ENCODE peak calls at places on chromosomes 12 and 14, in four cellular contexts. Z is mesendoderm, M is pancreas, Y is fibroblast of lung. H is an unnamed sample.

GRCh38 chr14:104451474-104451873 is 128.1 kb upstream of the C14orf180 start:
- DNase-seq in M (no peak), Z (no peak), Y (no peak), H (no peak)

GRCh38 chr12:114025935-114026334 is 59.8 kb upstream of the RBM19 start:
- DNase-seq in Z (no peak), M (no peak), Y (no peak), H (no peak)

GRCh38 chr14:74239848-74240793 is 872 bp downstream of the VSX2 start:
- DNase-seq in Z (peak; percentile 41), M (no peak), Y (no peak), H (no peak)

GRCh38 chr12:93587601-93588000 is 15.1 kb downstream of the SOCS2 start:
- DNase-seq in Z (no peak), M (no peak), Y (no peak), H (no peak)

GRCh38 chr12:18141583-18141982 is 51.6 kb upstream of the RERGL start:
- DNase-seq in Y (peak; percentile 74), Z (no peak), M (no peak), H (peak; percentile 71)

GRCh38 chr12:113805201-113805600 is 160.9 kb downstream of the RBM19 start:
- DNase-seq in M (no peak), Z (no peak), Y (no peak), H (no peak)

GRCh38 chr12:1474059-1474537 is 120.3 kb downstream of the FBXL14 start:
- DNase-seq in M (no peak), Y (peak; percentile 99), Z (peak; percentile 19), H (peak; percentile 88)

GRCh38 chr12:60148831-60149230 is 553.0 kb downstream of the SLC16A7 start:
- DNase-seq in Z (no peak), Y (peak; percentile 93), M (no peak), H (peak; percentile 62)

GRCh38 chr14:83838221-83838620 is 1691.7 kb upstream of the FLRT2 start:
- DNase-seq in Y (no peak), Z (peak; percentile 18), M (no peak), H (no peak)

GRCh38 chr14:80587096-80587724 is 354.3 kb downstream of the CEP128 start:
- DNase-seq in Z (peak; percentile 60), Y (peak; percentile 70), M (no peak), H (peak; percentile 31)

GRCh38 chr14:75294649-75295033 is 16.0 kb downstream of the FOS start:
- DNase-seq in M (no peak), Y (no peak), Z (peak; percentile 77), H (no peak)

GRCh38 chr12:4771960-4772566 is 51.9 kb downstream of the GALNT8 start:
- DNase-seq in Z (peak; percentile 92), Y (peak; percentile 11), M (no peak), H (no peak)

GRCh38 chr12:58310828-58311273 is 369.5 kb downstream of the ATP23 start:
- DNase-seq in Y (peak; percentile 99), M (no peak), Z (peak; percentile 64), H (peak; percentile 90)

GRCh38 chr12:46435625-46436024 is 63.1 kb upstream of the SLC38A2 start:
- DNase-seq in Z (no peak), Y (no peak), M (no peak), H (no peak)

GRCh38 chr12:55974308-55974724 is 438 bp downstream of the RAB5B start:
- DNase-seq in Z (peak; percentile 88), M (no peak), Y (peak; percentile 59), H (no peak)

GRCh38 chr14:83300454-83301064 is 1766.9 kb upstream of the SEL1L start:
- DNase-seq in Z (peak; percentile 50), Y (peak; percentile 10), M (no peak), H (peak; percentile 19)

GRCh38 chr14:101754893-101755292 is 6.6 kb upstream of the PPP2R5C start:
- DNase-seq in Y (no peak), M (no peak), Z (no peak), H (no peak)

GRCh38 chr14:83416476-83416875 is 1882.8 kb upstream of the SEL1L start:
- DNase-seq in Z (no peak), Y (no peak), M (no peak), H (no peak)

GRCh38 chr14:60512952-60513554 is 4.1 kb downstream of the SIX6 start:
- DNase-seq in Y (no peak), M (no peak), Z (peak; percentile 26), H (no peak)

GRCh38 chr14:99174920-99175319 is 97.1 kb downstream of the BCL11B start:
- DNase-seq in Y (no peak), Z (no peak), M (no peak), H (no peak)

GRCh38 chr12:26032719-26033241 is 74.3 kb downstream of the RASSF8 start:
- DNase-seq in Z (peak; percentile 63), M (no peak), Y (peak; percentile 57), H (no peak)

GRCh38 chr14:74133833-74134481 is 49.2 kb downstream of the LIN52 start:
- DNase-seq in Y (no peak), M (no peak), Z (peak; percentile 5), H (no peak)

GRCh38 chr12:111010061-111010460 is 89.7 kb upstream of the MYL2 start:
- DNase-seq in Y (peak; percentile 2), M (no peak), Z (no peak), H (no peak)

GRCh38 chr12:101685121-101685520 is 12.3 kb upstream of the CHPT1 start:
- DNase-seq in Z (no peak), Y (peak; percentile 34), M (no peak), H (no peak)

GRCh38 chr12:117025481-117026151 is 73.6 kb downstream of the TESC start:
- DNase-seq in Y (peak; percentile 39), Z (peak; percentile 84), M (peak; percentile 92), H (peak; percentile 45)

GRCh38 chr14:45251912-45252311 is 1.1 kb downstream of the MIS18BP1 start:
- DNase-seq in Y (peak; percentile 13), M (no peak), Z (no peak), H (no peak)

GRCh38 chr14:90567991-90568390 is 171.2 kb downstream of the CALM1 start:
- DNase-seq in M (peak; percentile 11), Z (no peak), Y (no peak), H (no peak)

GRCh38 chr14:68468437-68469207 is 324.2 kb downstream of the ZFP36L1 start:
- DNase-seq in Y (peak; percentile 96), Z (no peak), M (no peak), H (no peak)

GRCh38 chr12:27703720-27704452 is 6.7 kb upstream of the MRPS35 start:
- DNase-seq in Z (peak; percentile 92), Y (peak; percentile 73), M (no peak), H (peak; percentile 65)

GRCh38 chr12:11482955-11483354 is 87.6 kb upstream of the PRB2 start:
- DNase-seq in Y (peak; percentile 23), Z (no peak), M (no peak), H (no peak)

GRCh38 chr12:120687570-120688289 is 781 bp downstream of the MLEC start:
- DNase-seq in Y (peak; percentile 29), M (no peak), Z (peak; percentile 54), H (no peak)

GRCh38 chr14:35712466-35712865 is 96.6 kb downstream of the RALGAPA1 start:
- DNase-seq in Z (peak; percentile 11), M (no peak), Y (no peak), H (no peak)

GRCh38 chr14:73770977-73771847 is 57.0 kb upstream of the PNMA1 start:
- DNase-seq in Z (no peak), Y (no peak), M (no peak), H (no peak)

GRCh38 chr14:70073924-70074566 is 114.7 kb downstream of the SLC8A3 start:
- DNase-seq in Y (peak; percentile 27), Z (peak; percentile 81), M (peak; percentile 76), H (peak; percentile 23)

GRCh38 chr12:47980172-47980571 is 16.8 kb downstream of the TMEM106C start:
- DNase-seq in Z (no peak), Y (no peak), M (no peak), H (no peak)

GRCh38 chr12:52896190-52897100 is 8.4 kb downstream of the KRT8 start:
- DNase-seq in M (no peak), Z (no peak), Y (no peak), H (no peak)

GRCh38 chr12:110424237-110424636 is 20.7 kb upstream of the ANAPC7 start:
- DNase-seq in Y (no peak), M (no peak), Z (peak; percentile 73), H (no peak)

GRCh38 chr14:99430491-99430890 is 50.2 kb downstream of the SETD3 start:
- DNase-seq in M (peak; percentile 73), Z (peak; percentile 70), Y (no peak), H (no peak)

GRCh38 chr12:41856228-41856627 is 288.4 kb downstream of the GXYLT1 start:
- DNase-seq in Y (no peak), Z (no peak), M (no peak), H (no peak)

GRCh38 chr14:35247777-35248475 is 44.3 kb upstream of the PSMA6 start:
- DNase-seq in M (no peak), Z (peak; percentile 8), Y (peak; percentile 42), H (no peak)

H was measured in astrocyte of the cerebellum.